ENCODE peak calls at places on chromosomes 16 and 17, in nine cellular contexts. One of them, this sample, is unnamed.

GRCh38 chr16:84514874-84515835 is 10.7 kb upstream of the MEAK7 start:
- DNase-seq in NT2/D1: no peak
- DNase-seq in breast epithelium: no peak
- DNase-seq in nucleus accumbens: no peak
- DNase-seq in CD8-positive, alpha-beta T cell: peak
- DNase-seq in upper lobe of right lung: peak
- DNase-seq in GM12865: peak
- DNase-seq in stimulated activated CD4-positive, alpha-beta T cell treated with anti-CD3 and anti-CD28 coated beads, Interleukin-1b, Interleukin-23, amount 100 ng/mL, for 1 hour: peak
- DNase-seq in stimulated activated CD8-positive, alpha-beta memory T cell treated with anti-CD3 and anti-CD28 coated beads, Interleukin-15, amount 100 ng/mL, for 24 hours: peak
- DNase-seq in this sample: peak

GRCh38 chr16:47787695-47788094 is 326.6 kb downstream of the PHKB start:
- DNase-seq in GM12865: no peak
- DNase-seq in breast epithelium: no peak
- DNase-seq in NT2/D1: peak
- DNase-seq in stimulated activated CD8-positive, alpha-beta memory T cell treated with anti-CD3 and anti-CD28 coated beads, Interleukin-15, amount 100 ng/mL, for 24 hours: no peak
- DNase-seq in nucleus accumbens: no peak
- DNase-seq in upper lobe of right lung: no peak
- DNase-seq in stimulated activated CD4-positive, alpha-beta T cell treated with anti-CD3 and anti-CD28 coated beads, Interleukin-1b, Interleukin-23, amount 100 ng/mL, for 1 hour: no peak
- DNase-seq in CD8-positive, alpha-beta T cell: no peak
- DNase-seq in this sample: no peak

GRCh38 chr16:8137581-8137980 is 452.7 kb downstream of the TMEM114 start:
- DNase-seq in breast epithelium: no peak
- DNase-seq in CD8-positive, alpha-beta T cell: no peak
- DNase-seq in stimulated activated CD8-positive, alpha-beta memory T cell treated with anti-CD3 and anti-CD28 coated beads, Interleukin-15, amount 100 ng/mL, for 24 hours: no peak
- DNase-seq in NT2/D1: no peak
- DNase-seq in upper lobe of right lung: no peak
- DNase-seq in stimulated activated CD4-positive, alpha-beta T cell treated with anti-CD3 and anti-CD28 coated beads, Interleukin-1b, Interleukin-23, amount 100 ng/mL, for 1 hour: no peak
- DNase-seq in nucleus accumbens: no peak
- DNase-seq in GM12865: no peak
- DNase-seq in this sample: no peak

GRCh38 chr16:81397058-81397878 is 47.3 kb upstream of the CMIP start:
- DNase-seq in stimulated activated CD8-positive, alpha-beta memory T cell treated with anti-CD3 and anti-CD28 coated beads, Interleukin-15, amount 100 ng/mL, for 24 hours: no peak
- DNase-seq in GM12865: no peak
- DNase-seq in upper lobe of right lung: no peak
- DNase-seq in breast epithelium: no peak
- DNase-seq in nucleus accumbens: no peak
- DNase-seq in stimulated activated CD4-positive, alpha-beta T cell treated with anti-CD3 and anti-CD28 coated beads, Interleukin-1b, Interleukin-23, amount 100 ng/mL, for 1 hour: no peak
- DNase-seq in CD8-positive, alpha-beta T cell: no peak
- DNase-seq in NT2/D1: no peak
- DNase-seq in this sample: no peak

GRCh38 chr16:2584742-2585650 is 47.2 kb downstream of the PDPK1 start:
- DNase-seq in nucleus accumbens: no peak
- DNase-seq in breast epithelium: peak
- DNase-seq in stimulated activated CD4-positive, alpha-beta T cell treated with anti-CD3 and anti-CD28 coated beads, Interleukin-1b, Interleukin-23, amount 100 ng/mL, for 1 hour: no peak
- DNase-seq in stimulated activated CD8-positive, alpha-beta memory T cell treated with anti-CD3 and anti-CD28 coated beads, Interleukin-15, amount 100 ng/mL, for 24 hours: no peak
- DNase-seq in NT2/D1: no peak
- DNase-seq in upper lobe of right lung: peak
- DNase-seq in GM12865: no peak
- DNase-seq in CD8-positive, alpha-beta T cell: no peak
- DNase-seq in this sample: no peak

GRCh38 chr17:13597723-13598347 is 3.9 kb downstream of the HS3ST3A1 start:
- DNase-seq in breast epithelium: no peak
- DNase-seq in upper lobe of right lung: no peak
- DNase-seq in CD8-positive, alpha-beta T cell: no peak
- DNase-seq in GM12865: peak
- DNase-seq in nucleus accumbens: no peak
- DNase-seq in stimulated activated CD4-positive, alpha-beta T cell treated with anti-CD3 and anti-CD28 coated beads, Interleukin-1b, Interleukin-23, amount 100 ng/mL, for 1 hour: no peak
- DNase-seq in stimulated activated CD8-positive, alpha-beta memory T cell treated with anti-CD3 and anti-CD28 coated beads, Interleukin-15, amount 100 ng/mL, for 24 hours: no peak
- DNase-seq in NT2/D1: no peak
- DNase-seq in this sample: no peak

GRCh38 chr17:68320311-68320865 is 29.1 kb downstream of the ARSG start:
- DNase-seq in nucleus accumbens: no peak
- DNase-seq in breast epithelium: no peak
- DNase-seq in CD8-positive, alpha-beta T cell: no peak
- DNase-seq in stimulated activated CD8-positive, alpha-beta memory T cell treated with anti-CD3 and anti-CD28 coated beads, Interleukin-15, amount 100 ng/mL, for 24 hours: no peak
- DNase-seq in stimulated activated CD4-positive, alpha-beta T cell treated with anti-CD3 and anti-CD28 coated beads, Interleukin-1b, Interleukin-23, amount 100 ng/mL, for 1 hour: no peak
- DNase-seq in NT2/D1: no peak
- DNase-seq in upper lobe of right lung: no peak
- DNase-seq in GM12865: no peak
- DNase-seq in this sample: no peak

GRCh38 chr17:38735161-38735997 is 5.2 kb downstream of the CISD3 start:
- DNase-seq in NT2/D1: no peak
- DNase-seq in stimulated activated CD8-positive, alpha-beta memory T cell treated with anti-CD3 and anti-CD28 coated beads, Interleukin-15, amount 100 ng/mL, for 24 hours: peak
- DNase-seq in stimulated activated CD4-positive, alpha-beta T cell treated with anti-CD3 and anti-CD28 coated beads, Interleukin-1b, Interleukin-23, amount 100 ng/mL, for 1 hour: peak
- DNase-seq in upper lobe of right lung: peak
- DNase-seq in nucleus accumbens: no peak
- DNase-seq in GM12865: peak
- DNase-seq in CD8-positive, alpha-beta T cell: peak
- DNase-seq in breast epithelium: no peak
- DNase-seq in this sample: no peak

GRCh38 chr17:43369986-43370385 is 28.8 kb upstream of the ARL4D start:
- DNase-seq in stimulated activated CD8-positive, alpha-beta memory T cell treated with anti-CD3 and anti-CD28 coated beads, Interleukin-15, amount 100 ng/mL, for 24 hours: no peak
- DNase-seq in GM12865: no peak
- DNase-seq in CD8-positive, alpha-beta T cell: no peak
- DNase-seq in breast epithelium: no peak
- DNase-seq in nucleus accumbens: no peak
- DNase-seq in upper lobe of right lung: no peak
- DNase-seq in NT2/D1: no peak
- DNase-seq in stimulated activated CD4-positive, alpha-beta T cell treated with anti-CD3 and anti-CD28 coated beads, Interleukin-1b, Interleukin-23, amount 100 ng/mL, for 1 hour: no peak
- DNase-seq in this sample: no peak

GRCh38 chr17:57261084-57261461 is 4.8 kb downstream of the MSI2 start:
- DNase-seq in stimulated activated CD4-positive, alpha-beta T cell treated with anti-CD3 and anti-CD28 coated beads, Interleukin-1b, Interleukin-23, amount 100 ng/mL, for 1 hour: no peak
- DNase-seq in NT2/D1: no peak
- DNase-seq in nucleus accumbens: no peak
- DNase-seq in stimulated activated CD8-positive, alpha-beta memory T cell treated with anti-CD3 and anti-CD28 coated beads, Interleukin-15, amount 100 ng/mL, for 24 hours: no peak
- DNase-seq in CD8-positive, alpha-beta T cell: no peak
- DNase-seq in upper lobe of right lung: no peak
- DNase-seq in breast epithelium: no peak
- DNase-seq in GM12865: no peak
- DNase-seq in this sample: no peak

GRCh38 chr17:7837375-7838290 is 3.6 kb downstream of the KDM6B start:
- DNase-seq in breast epithelium: no peak
- DNase-seq in GM12865: peak
- DNase-seq in nucleus accumbens: no peak
- DNase-seq in stimulated activated CD8-positive, alpha-beta memory T cell treated with anti-CD3 and anti-CD28 coated beads, Interleukin-15, amount 100 ng/mL, for 24 hours: no peak
- DNase-seq in NT2/D1: no peak
- DNase-seq in CD8-positive, alpha-beta T cell: no peak
- DNase-seq in upper lobe of right lung: no peak
- DNase-seq in stimulated activated CD4-positive, alpha-beta T cell treated with anti-CD3 and anti-CD28 coated beads, Interleukin-1b, Interleukin-23, amount 100 ng/mL, for 1 hour: no peak
- DNase-seq in this sample: no peak

GRCh38 chr17:29019475-29020181 is 13.8 kb upstream of the SEZ6 start:
- DNase-seq in nucleus accumbens: no peak
- DNase-seq in NT2/D1: no peak
- DNase-seq in upper lobe of right lung: no peak
- DNase-seq in GM12865: no peak
- DNase-seq in breast epithelium: no peak
- DNase-seq in stimulated activated CD8-positive, alpha-beta memory T cell treated with anti-CD3 and anti-CD28 coated beads, Interleukin-15, amount 100 ng/mL, for 24 hours: no peak
- DNase-seq in stimulated activated CD4-positive, alpha-beta T cell treated with anti-CD3 and anti-CD28 coated beads, Interleukin-1b, Interleukin-23, amount 100 ng/mL, for 1 hour: no peak
- DNase-seq in CD8-positive, alpha-beta T cell: no peak
- DNase-seq in this sample: no peak

GRCh38 chr17:78383725-78384471 is 5.4 kb downstream of the PGS1 start:
- DNase-seq in GM12865: peak
- DNase-seq in upper lobe of right lung: peak
- DNase-seq in stimulated activated CD8-positive, alpha-beta memory T cell treated with anti-CD3 and anti-CD28 coated beads, Interleukin-15, amount 100 ng/mL, for 24 hours: no peak
- DNase-seq in NT2/D1: no peak
- DNase-seq in nucleus accumbens: no peak
- DNase-seq in stimulated activated CD4-positive, alpha-beta T cell treated with anti-CD3 and anti-CD28 coated beads, Interleukin-1b, Interleukin-23, amount 100 ng/mL, for 1 hour: no peak
- DNase-seq in CD8-positive, alpha-beta T cell: no peak
- DNase-seq in breast epithelium: no peak
- DNase-seq in this sample: peak

GRCh38 chr16:2087426-2088191 is 39.8 kb downstream of the TSC2 start:
- DNase-seq in stimulated activated CD8-positive, alpha-beta memory T cell treated with anti-CD3 and anti-CD28 coated beads, Interleukin-15, amount 100 ng/mL, for 24 hours: no peak
- DNase-seq in CD8-positive, alpha-beta T cell: no peak
- DNase-seq in stimulated activated CD4-positive, alpha-beta T cell treated with anti-CD3 and anti-CD28 coated beads, Interleukin-1b, Interleukin-23, amount 100 ng/mL, for 1 hour: no peak
- DNase-seq in upper lobe of right lung: no peak
- DNase-seq in NT2/D1: no peak
- DNase-seq in nucleus accumbens: no peak
- DNase-seq in GM12865: no peak
- DNase-seq in breast epithelium: no peak
- DNase-seq in this sample: no peak

GRCh38 chr16:87956771-87957279 is 5.6 kb downstream of the BANP start:
- DNase-seq in upper lobe of right lung: no peak
- DNase-seq in nucleus accumbens: no peak
- DNase-seq in NT2/D1: no peak
- DNase-seq in GM12865: peak
- DNase-seq in CD8-positive, alpha-beta T cell: no peak
- DNase-seq in stimulated activated CD8-positive, alpha-beta memory T cell treated with anti-CD3 and anti-CD28 coated beads, Interleukin-15, amount 100 ng/mL, for 24 hours: no peak
- DNase-seq in stimulated activated CD4-positive, alpha-beta T cell treated with anti-CD3 and anti-CD28 coated beads, Interleukin-1b, Interleukin-23, amount 100 ng/mL, for 1 hour: no peak
- DNase-seq in breast epithelium: no peak
- DNase-seq in this sample: no peak

GRCh38 chr17:70159980-70160379 is 9.4 kb upstream of the KCNJ2 start:
- DNase-seq in stimulated activated CD4-positive, alpha-beta T cell treated with anti-CD3 and anti-CD28 coated beads, Interleukin-1b, Interleukin-23, amount 100 ng/mL, for 1 hour: no peak
- DNase-seq in NT2/D1: no peak
- DNase-seq in nucleus accumbens: no peak
- DNase-seq in breast epithelium: no peak
- DNase-seq in GM12865: no peak
- DNase-seq in CD8-positive, alpha-beta T cell: no peak
- DNase-seq in upper lobe of right lung: no peak
- DNase-seq in stimulated activated CD8-positive, alpha-beta memory T cell treated with anti-CD3 and anti-CD28 coated beads, Interleukin-15, amount 100 ng/mL, for 24 hours: no peak
- DNase-seq in this sample: no peak

GRCh38 chr17:10177921-10178788 is 20.3 kb downstream of the GAS7 start:
- DNase-seq in nucleus accumbens: no peak
- DNase-seq in CD8-positive, alpha-beta T cell: no peak
- DNase-seq in stimulated activated CD8-positive, alpha-beta memory T cell treated with anti-CD3 and anti-CD28 coated beads, Interleukin-15, amount 100 ng/mL, for 24 hours: no peak
- DNase-seq in upper lobe of right lung: no peak
- DNase-seq in stimulated activated CD4-positive, alpha-beta T cell treated with anti-CD3 and anti-CD28 coated beads, Interleukin-1b, Interleukin-23, amount 100 ng/mL, for 1 hour: no peak
- DNase-seq in breast epithelium: no peak
- DNase-seq in NT2/D1: peak
- DNase-seq in GM12865: no peak
- DNase-seq in this sample: no peak

GRCh38 chr17:82892869-82893565 is 53.2 kb upstream of the ZNF750 start:
- DNase-seq in NT2/D1: no peak
- DNase-seq in CD8-positive, alpha-beta T cell: peak
- DNase-seq in upper lobe of right lung: peak
- DNase-seq in stimulated activated CD8-positive, alpha-beta memory T cell treated with anti-CD3 and anti-CD28 coated beads, Interleukin-15, amount 100 ng/mL, for 24 hours: no peak
- DNase-seq in breast epithelium: no peak
- DNase-seq in GM12865: no peak
- DNase-seq in nucleus accumbens: no peak
- DNase-seq in stimulated activated CD4-positive, alpha-beta T cell treated with anti-CD3 and anti-CD28 coated beads, Interleukin-1b, Interleukin-23, amount 100 ng/mL, for 1 hour: no peak
- DNase-seq in this sample: no peak

GRCh38 chr16:58187657-58188430 is 10.1 kb downstream of the CSNK2A2 start:
- DNase-seq in NT2/D1: no peak
- DNase-seq in stimulated activated CD4-positive, alpha-beta T cell treated with anti-CD3 and anti-CD28 coated beads, Interleukin-1b, Interleukin-23, amount 100 ng/mL, for 1 hour: no peak
- DNase-seq in CD8-positive, alpha-beta T cell: no peak
- DNase-seq in upper lobe of right lung: no peak
- DNase-seq in stimulated activated CD8-positive, alpha-beta memory T cell treated with anti-CD3 and anti-CD28 coated beads, Interleukin-15, amount 100 ng/mL, for 24 hours: no peak
- DNase-seq in GM12865: no peak
- DNase-seq in breast epithelium: no peak
- DNase-seq in nucleus accumbens: no peak
- DNase-seq in this sample: no peak

This sample was measured in esophagus squamous epithelium.